ENCODE peak calls at places on chromosomes 7 and 10, in eight cellular contexts. O is transverse colon, Q is A549, B is esophagus squamous epithelium, A is sigmoid colon, C is body of pancreas, I is suprapubic skin, D is lower leg skin. L is an unnamed sample.

GRCh38 chr7:13111230-13111629 is 423.8 kb downstream of the ARL4A start:
- DNase-seq in A (no peak), O (no peak), Q (no peak), D (no peak), C (no peak), B (no peak), I (no peak), L (no peak)

GRCh38 chr10:14971867-14972448 is 12.8 kb downstream of the MEIG1 start:
- DNase-seq in A (no peak), D (no peak), I (no peak), Q (no peak), B (no peak), O (peak; percentile 38), C (peak; percentile 68), L (no peak)

GRCh38 chr7:15433154-15433553 is 128.7 kb downstream of the AGMO start:
- DNase-seq in O (no peak), Q (no peak), I (no peak), C (no peak), B (no peak), A (no peak), D (no peak), L (no peak)

GRCh38 chr10:122267849-122268737 is 3.0 kb upstream of the BTBD16 start:
- DNase-seq in I (peak; percentile 81), D (peak; percentile 85), Q (peak; percentile 76), O (peak; percentile 51), A (peak; percentile 71), B (no peak), C (peak; percentile 54), L (peak; percentile 49)

GRCh38 chr7:137395425-137395824 is 51.9 kb upstream of the PTN start:
- DNase-seq in Q (no peak), D (no peak), A (peak; percentile 69), O (peak; percentile 6), B (no peak), I (no peak), C (peak; percentile 5), L (no peak)

GRCh38 chr7:46220066-46220630 is 299.1 kb upstream of the IGFBP3 start:
- DNase-seq in O (no peak), I (no peak), A (no peak), B (no peak), Q (no peak), C (no peak), D (peak; percentile 88), L (peak; percentile 65)

GRCh38 chr7:63899691-63900393 is 98.8 kb upstream of the ZNF722 start:
- DNase-seq in I (peak; percentile 84), D (no peak), B (peak; percentile 31), A (peak; percentile 76), C (peak; percentile 88), Q (no peak), O (peak; percentile 29), L (no peak)

GRCh38 chr7:32316831-32317230 is 173.3 kb downstream of the LSM5 start:
- DNase-seq in I (no peak), B (no peak), O (no peak), D (no peak), Q (no peak), C (no peak), A (no peak), L (no peak)

GRCh38 chr7:100606313-100606712 is 4.2 kb downstream of the PCOLCE start:
- DNase-seq in Q (no peak), D (no peak), A (no peak), I (no peak), C (no peak), O (no peak), B (no peak), L (no peak)

GRCh38 chr7:100602889-100603696 is 930 bp downstream of the PCOLCE start:
- DNase-seq in Q (no peak), C (peak; percentile 50), D (peak; percentile 96), I (no peak), O (peak; percentile 59), A (peak; percentile 95), B (no peak), L (no peak)

GRCh38 chr7:100603697-100604077 is 1.5 kb downstream of the PCOLCE start:
- DNase-seq in B (no peak), O (no peak), C (no peak), D (no peak), A (no peak), I (no peak), Q (no peak), L (no peak)

GRCh38 chr7:100604976-100605911 is 3.1 kb downstream of the PCOLCE start:
- DNase-seq in I (no peak), B (no peak), Q (peak; percentile 74), C (peak; percentile 64), O (peak; percentile 70), A (peak; percentile 80), D (no peak), L (no peak)

DNA sequence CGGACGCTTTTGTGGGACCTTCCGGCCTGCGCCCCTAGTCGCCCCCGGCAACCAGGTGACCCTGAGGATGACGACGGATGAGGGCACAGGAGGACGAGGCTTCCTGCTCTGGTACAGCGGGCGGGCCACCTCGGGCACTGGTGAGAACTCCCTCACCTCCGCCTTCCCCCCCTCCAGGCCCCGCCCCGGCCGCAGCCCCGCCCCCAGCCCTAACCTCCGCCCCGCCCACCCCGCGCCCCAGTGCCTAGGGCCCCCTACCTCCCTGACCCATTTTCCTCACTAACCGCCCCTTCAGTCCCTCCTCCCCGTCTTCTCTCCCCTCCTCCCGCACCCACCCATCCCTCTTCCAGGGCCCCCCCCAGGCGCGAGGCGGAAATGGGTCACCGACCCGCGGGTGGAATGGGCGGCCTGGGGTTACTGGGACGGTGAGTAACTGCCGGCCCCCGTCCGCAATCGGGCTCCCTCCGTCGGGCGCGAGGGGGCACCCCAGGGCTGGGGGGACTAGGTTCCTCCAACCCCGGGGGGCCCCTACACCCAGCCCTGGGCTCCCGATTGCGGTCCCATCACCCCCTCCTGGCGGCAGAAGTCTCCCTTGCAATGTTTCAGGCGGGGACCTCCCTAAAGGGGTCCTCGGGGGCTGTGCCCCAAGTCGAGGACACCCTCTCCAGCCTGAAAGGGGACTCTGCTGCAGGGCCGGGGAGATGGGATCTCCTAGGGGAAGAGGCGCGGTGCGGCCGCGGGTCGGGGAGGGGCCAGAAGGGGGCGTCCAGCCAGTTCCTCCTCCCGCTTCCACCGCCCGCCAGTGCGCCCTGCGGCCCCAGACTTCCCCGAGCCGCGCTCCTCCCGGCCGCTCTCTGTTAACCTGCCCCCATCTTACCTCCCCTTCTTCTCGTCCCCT is 2.2 kb downstream of the PCOLCE start:
- DNase-seq in A (peak; percentile 93), C (peak; percentile 78), Q (peak; percentile 90), D (peak; percentile 96), O (peak; percentile 82), I (no peak), B (no peak), L (peak; percentile 84)
- TF ChIP-seq POLR2A in A (no peak), C (no peak), Q (peak; percentile 33), D (no peak), O (peak; percentile 25), I (no peak), B (no peak), L (peak; percentile 58)

DNA sequence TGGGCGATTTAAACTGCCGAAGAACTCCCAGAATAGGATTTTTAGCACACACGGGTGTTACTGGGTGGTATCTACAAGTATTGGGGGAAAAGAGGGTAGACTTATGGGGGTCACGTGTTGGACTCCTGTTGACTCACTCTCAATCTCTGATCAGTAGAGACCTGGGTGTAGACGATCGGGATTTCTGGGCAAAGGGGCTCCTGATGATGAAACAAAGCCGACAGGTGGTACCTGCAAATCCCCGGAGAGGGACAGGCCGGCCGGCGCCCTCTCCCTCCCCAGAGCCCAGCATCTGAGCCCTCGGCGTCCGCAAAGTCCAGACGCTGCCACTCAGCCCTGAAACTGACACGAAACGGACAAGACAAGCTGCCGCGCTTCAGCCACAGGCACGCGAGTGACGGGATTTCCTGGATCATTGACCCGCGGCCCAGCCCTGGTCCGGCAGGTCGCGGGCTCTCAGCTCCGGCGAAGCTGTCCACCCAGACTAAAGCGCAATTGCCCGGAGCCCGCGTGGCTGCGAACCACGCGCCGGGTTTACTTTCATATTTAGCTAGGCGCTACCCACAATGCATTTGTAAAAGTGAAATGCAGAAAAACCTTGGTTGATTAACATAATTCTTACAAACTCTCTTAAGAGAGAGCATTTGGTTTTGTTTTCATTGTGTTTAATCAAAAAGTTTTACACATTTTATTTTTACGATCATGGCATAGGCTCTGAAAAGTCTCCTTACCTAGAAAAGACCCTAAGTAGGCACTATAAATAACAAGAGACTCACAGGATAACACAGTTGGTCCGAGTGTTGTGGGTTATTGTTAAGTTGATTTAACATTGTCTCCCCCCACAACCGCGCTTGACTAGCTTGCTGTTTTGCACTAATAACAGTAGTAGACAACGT is 56.9 kb upstream of the EZH2 start:
- DNase-seq in Q (peak; percentile 89), I (peak; percentile 90), B (peak; percentile 24), D (peak; percentile 94), O (peak; percentile 82), A (peak; percentile 90), C (peak; percentile 83), L (peak; percentile 52)
- TF ChIP-seq POLR2A in Q (peak; percentile 47), I (no peak), B (no peak), D (no peak), O (peak; percentile 31), A (no peak), C (peak; percentile 22), L (peak; percentile 36)

DNA sequence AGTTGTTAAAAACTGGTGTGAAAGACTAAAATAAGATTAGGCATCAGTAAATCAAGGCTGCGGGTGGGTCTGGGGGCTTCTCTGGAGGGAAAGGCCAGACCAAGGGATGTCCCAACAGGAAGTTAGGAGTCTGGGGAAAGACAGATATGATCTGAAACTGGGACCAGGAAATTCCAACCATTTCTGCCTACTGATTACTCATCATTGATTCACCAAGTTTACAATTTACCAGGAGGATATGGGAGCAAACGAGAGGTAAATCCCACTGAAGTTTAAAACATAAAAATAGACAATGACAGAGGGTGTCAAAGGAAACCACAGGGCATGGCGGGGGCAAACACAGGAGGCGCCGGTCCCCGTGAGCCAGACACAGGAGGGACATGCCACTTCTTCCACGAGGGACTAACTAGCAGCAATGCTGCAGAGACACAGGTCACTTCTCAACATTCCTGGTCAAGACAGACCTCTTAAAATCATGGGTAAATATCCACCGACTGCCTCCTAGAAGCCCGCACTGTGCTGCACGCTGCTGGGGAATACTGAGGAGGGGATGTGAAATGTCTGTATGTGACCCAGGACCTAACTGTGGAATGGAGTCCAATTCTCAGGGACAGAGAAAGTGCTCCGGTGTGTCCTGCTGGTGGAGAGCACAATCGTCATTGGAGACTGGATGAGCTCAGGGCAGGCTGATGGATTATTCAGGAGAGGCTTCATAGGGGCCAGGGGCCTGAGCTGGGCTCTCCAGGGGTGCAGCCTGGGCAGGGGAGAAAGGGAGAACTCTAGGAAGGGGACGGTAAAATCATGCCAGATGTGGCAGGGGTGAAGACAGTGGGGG is 153.4 kb upstream of the KLF14 start:
- DNase-seq in I (no peak), A (no peak), D (no peak), O (no peak), Q (no peak), C (no peak), B (no peak), L (no peak)
- TF ChIP-seq POLR2A in I (no peak), A (no peak), D (no peak), O (no peak), Q (no peak), C (no peak), B (no peak), L (no peak)

GRCh38 chr7:98251251-98251843 is 685 bp downstream of the TECPR1 start:
- DNase-seq in I (no peak), A (no peak), O (peak; percentile 79), D (no peak), Q (no peak), C (peak; percentile 90), B (no peak), L (peak; percentile 49)

GRCh38 chr7:98252655-98253054 is 623 bp upstream of the TECPR1 start:
- DNase-seq in C (no peak), O (no peak), B (no peak), A (no peak), Q (no peak), I (no peak), D (no peak), L (no peak)

GRCh38 chr7:98254516-98254915 is 2.5 kb upstream of the TECPR1 start:
- DNase-seq in I (no peak), B (no peak), D (no peak), O (no peak), C (no peak), Q (no peak), A (no peak), L (no peak)

GRCh38 chr7:98250789-98251188 is 1.2 kb downstream of the TECPR1 start:
- DNase-seq in D (no peak), I (no peak), B (no peak), A (no peak), C (peak; percentile 32), Q (no peak), O (peak; percentile 25), L (no peak)

GRCh38 chr7:98251844-98252639 is at the start of gene TECPR1:
- DNase-seq in B (peak; percentile 76), A (peak; percentile 97), Q (peak; percentile 100), I (peak; percentile 97), O (peak; percentile 97), C (peak; percentile 98), D (peak; percentile 99), L (peak; percentile 99)
- TF ChIP-seq POLR2A in B (peak; percentile 41), A (no peak), Q (peak; percentile 43), I (no peak), O (peak; percentile 72), C (peak; percentile 55), D (no peak), L (peak; percentile 71)

L was measured in H54.